ENCODE peak calls at places on chromosomes 2 and 18, in five cellular contexts. O is K562, T is HCT116, H is GM12878, E is HepG2. V is an unnamed sample.

GRCh38 chr2:9820020-9820973 is 23.0 kb upstream of the TAF1B start:
- DNase-seq in H (no peak), T (no peak), E (peak; percentile 39), O (no peak), V (no peak)

GRCh38 chr2:202822411-202822810 is 49.2 kb downstream of the ICA1L start:
- DNase-seq in E (no peak), T (no peak), H (no peak), O (no peak), V (no peak)

GRCh38 chr2:233651430-233651829 is 15.2 kb downstream of the UGT1A10 start:
- DNase-seq in H (no peak), O (no peak), T (no peak), E (no peak), V (no peak)

GRCh38 chr2:17375262-17375661 is 143.0 kb downstream of the RAD51AP2 start:
- DNase-seq in H (no peak), O (no peak), E (no peak), T (no peak), V (no peak)

GRCh38 chr2:162839419-162839818 is 852 bp upstream of the KCNH7 start:
- DNase-seq in T (no peak), O (no peak), H (no peak), E (no peak), V (peak; percentile 21)

GRCh38 chr2:65804777-65805176 is 372.4 kb upstream of the SPRED2 start:
- DNase-seq in O (no peak), E (no peak), T (no peak), H (no peak), V (no peak)

GRCh38 chr2:112185131-112185530 is 46.9 kb downstream of the FBLN7 start:
- DNase-seq in T (no peak), E (no peak), O (no peak), H (no peak), V (no peak)

GRCh38 chr2:213246665-213247281 is 37.5 kb upstream of the SPAG16 start:
- DNase-seq in E (peak; percentile 48), H (no peak), O (peak; percentile 2), T (peak; percentile 47), V (peak; percentile 39)

GRCh38 chr2:14700753-14701152 is 68.2 kb downstream of the LRATD1 start:
- DNase-seq in T (no peak), O (no peak), E (no peak), H (no peak), V (no peak)

GRCh38 chr2:27977623-27978312 is 87.2 kb downstream of the BABAM2 start:
- DNase-seq in H (no peak), T (peak; percentile 84), E (peak; percentile 60), O (no peak), V (no peak)

GRCh38 chr2:200319587-200320337 is 13.3 kb downstream of the SPATS2L start:
- DNase-seq in E (peak; percentile 92), T (no peak), H (no peak), O (no peak), V (no peak)

GRCh38 chr2:47992671-47993070 is 86.4 kb upstream of the FBXO11 start:
- DNase-seq in O (no peak), T (no peak), H (no peak), E (no peak), V (no peak)

GRCh38 chr2:42933824-42934254 is 141.5 kb upstream of the HAAO start:
- DNase-seq in T (no peak), O (no peak), E (no peak), H (no peak), V (no peak)

GRCh38 chr2:218569661-218570500 is 1.2 kb downstream of the CNOT9 start:
- DNase-seq in O (peak; percentile 7), E (peak; percentile 34), H (no peak), T (no peak), V (no peak)

GRCh38 chr2:10363861-10364610 is 61.3 kb downstream of the HPCAL1 start:
- DNase-seq in O (no peak), T (no peak), E (no peak), H (no peak), V (no peak)

GRCh38 chr2:43001787-43002468 is 209.5 kb upstream of the HAAO start:
- DNase-seq in H (no peak), E (no peak), O (no peak), T (no peak), V (no peak)

GRCh38 chr2:32860385-32860784 is 86.4 kb upstream of the LTBP1 start:
- DNase-seq in E (no peak), H (no peak), T (no peak), O (no peak), V (no peak)

GRCh38 chr2:30446602-30447148 is 371 bp upstream of the LCLAT1 start:
- DNase-seq in E (no peak), O (no peak), T (no peak), H (no peak), V (no peak)

GRCh38 chr18:48818329-48819254 is 132.2 kb downstream of the SMAD7 start:
- DNase-seq in O (no peak), H (no peak), T (no peak), E (no peak), V (peak; percentile 4)

GRCh38 chr2:190409616-190410015 is 1.5 kb downstream of the MFSD6 start:
- DNase-seq in O (no peak), T (no peak), E (no peak), H (no peak), V (no peak)

GRCh38 chr2:74815955-74816354 is 18.0 kb upstream of the HK2 start:
- DNase-seq in E (no peak), H (no peak), T (no peak), O (no peak), V (no peak)

GRCh38 chr2:127053731-127054603 is 53.0 kb downstream of the BIN1 start:
- DNase-seq in E (no peak), T (no peak), O (no peak), H (no peak), V (no peak)

DNA sequence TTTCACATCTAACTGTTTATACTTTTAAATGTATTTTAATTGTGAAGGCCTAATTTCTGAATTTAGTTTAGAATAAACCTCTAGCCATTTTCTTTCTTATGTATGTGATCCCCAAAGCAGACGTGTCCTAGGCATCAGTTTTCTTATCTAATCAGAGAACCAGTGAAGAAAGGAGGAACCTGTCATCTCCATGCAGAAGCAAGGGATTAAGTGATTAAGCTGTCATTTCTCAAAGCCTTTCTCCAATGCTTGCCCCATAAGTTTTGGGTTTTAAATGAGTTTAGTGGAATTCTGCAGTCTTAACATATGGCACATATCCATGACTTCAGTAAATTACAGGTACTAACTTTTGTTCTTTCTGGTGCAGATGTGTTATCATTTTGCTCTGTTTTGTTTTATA is 190.4 kb downstream of the PLCL1 start:
- DNase-seq in H (no peak), O (peak; percentile 27), T (no peak), E (no peak), V (no peak)
- TF ChIP-seq MAX in H (no peak), O (no peak), T (no peak), E (no peak), V (no peak)

GRCh38 chr2:67057901-67058703 is 339.0 kb upstream of the ETAA1 start:
- DNase-seq in T (no peak), E (peak; percentile 70), O (no peak), H (no peak), V (no peak)
- TF ChIP-seq SP1 in T (no peak), E (no peak), O (no peak), H (no peak), V (no peak)

DNA sequence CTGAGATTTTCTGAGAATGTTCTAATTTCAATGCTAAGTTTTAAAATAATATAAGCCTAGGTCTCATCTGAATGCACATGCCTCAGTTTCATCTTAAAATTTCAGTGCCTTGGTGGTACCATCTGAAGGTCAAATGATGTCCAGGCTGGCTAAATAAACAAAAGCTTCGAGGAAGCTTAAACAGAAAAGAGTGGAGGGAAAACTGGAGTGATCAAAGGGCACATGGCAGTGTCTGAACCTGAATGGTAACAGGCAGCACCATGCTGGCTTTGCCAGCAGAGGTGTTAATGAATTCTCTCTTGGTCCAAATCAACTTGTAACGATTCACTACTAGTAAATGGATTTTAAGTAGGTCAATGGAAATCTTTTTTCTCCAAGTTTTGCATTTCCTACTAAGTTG is 158.4 kb upstream of the MEX3C start:
- DNase-seq in T (no peak), H (no peak), O (no peak), E (no peak), V (no peak)
- TF ChIP-seq MAX in T (no peak), H (no peak), O (no peak), E (peak; percentile 43), V (peak; percentile 21)

GRCh38 chr2:113818382-113818951 is 62.0 kb upstream of the SLC35F5 start:
- DNase-seq in H (no peak), O (peak; percentile 51), E (peak; percentile 77), T (peak; percentile 83), V (peak; percentile 20)
- TF ChIP-seq SP1 in H (no peak), O (no peak), E (no peak), T (peak; percentile 54), V (no peak)